ENCODE peak calls at places on chromosomes 7 and 10, in eight cellular contexts. T, C, E, W, D, M, Z and L are unnamed samples.

GRCh38 chr10:75035975-75036708 is 75.3 kb upstream of the SAMD8 start:
- DNase-seq in T (no peak), C (no peak), E (no peak), W (no peak), D (no peak), M (no peak), Z (no peak), L (no peak)

GRCh38 chr7:84524714-84525694 is 330.4 kb upstream of the SEMA3A start:
- DNase-seq in T (no peak), C (no peak), E (no peak), W (no peak), D (no peak), M (no peak), Z (peak), L (no peak)

GRCh38 chr7:31408120-31408729 is 67.7 kb upstream of the NEUROD6 start:
- DNase-seq in T (no peak), C (no peak), E (no peak), W (no peak), D (no peak), M (no peak), Z (peak), L (no peak)

GRCh38 chr7:51286392-51286791 is 30.2 kb downstream of the COBL start:
- DNase-seq in T (no peak), C (no peak), E (no peak), W (no peak), D (no peak), M (no peak), Z (no peak), L (no peak)

GRCh38 chr10:7969623-7970022 is 84.9 kb upstream of the GATA3 start:
- DNase-seq in T (no peak), C (no peak), E (no peak), W (no peak), D (no peak), M (no peak), Z (no peak), L (no peak)

GRCh38 chr10:127945335-127945734 is 38.4 kb downstream of the PTPRE start:
- DNase-seq in T (no peak), C (peak), E (no peak), W (no peak), D (no peak), M (no peak), Z (no peak), L (no peak)

GRCh38 chr7:129765352-129765751 is 153.8 kb downstream of the NRF1 start:
- DNase-seq in T (no peak), C (no peak), E (no peak), W (no peak), D (no peak), M (no peak), Z (no peak), L (no peak)

GRCh38 chr10:68955414-68955785 is 570 bp upstream of the DDX21 start:
- DNase-seq in T (no peak), C (peak), E (no peak), W (no peak), D (no peak), M (no peak), Z (no peak), L (peak)

GRCh38 chr7:76182225-76182965 is 19.3 kb upstream of the SRRM3 start:
- DNase-seq in T (no peak), C (no peak), E (no peak), W (no peak), D (no peak), M (no peak), Z (no peak), L (no peak)

GRCh38 chr7:47724335-47724982 is 142.5 kb upstream of the TNS3 start:
- DNase-seq in T (no peak), C (no peak), E (no peak), W (no peak), D (no peak), M (no peak), Z (peak), L (peak)

GRCh38 chr7:106356-106755 is 86.0 kb upstream of the FAM20C start:
- DNase-seq in T (no peak), C (no peak), E (no peak), W (no peak), D (no peak), M (no peak), Z (no peak), L (no peak)

DNA sequence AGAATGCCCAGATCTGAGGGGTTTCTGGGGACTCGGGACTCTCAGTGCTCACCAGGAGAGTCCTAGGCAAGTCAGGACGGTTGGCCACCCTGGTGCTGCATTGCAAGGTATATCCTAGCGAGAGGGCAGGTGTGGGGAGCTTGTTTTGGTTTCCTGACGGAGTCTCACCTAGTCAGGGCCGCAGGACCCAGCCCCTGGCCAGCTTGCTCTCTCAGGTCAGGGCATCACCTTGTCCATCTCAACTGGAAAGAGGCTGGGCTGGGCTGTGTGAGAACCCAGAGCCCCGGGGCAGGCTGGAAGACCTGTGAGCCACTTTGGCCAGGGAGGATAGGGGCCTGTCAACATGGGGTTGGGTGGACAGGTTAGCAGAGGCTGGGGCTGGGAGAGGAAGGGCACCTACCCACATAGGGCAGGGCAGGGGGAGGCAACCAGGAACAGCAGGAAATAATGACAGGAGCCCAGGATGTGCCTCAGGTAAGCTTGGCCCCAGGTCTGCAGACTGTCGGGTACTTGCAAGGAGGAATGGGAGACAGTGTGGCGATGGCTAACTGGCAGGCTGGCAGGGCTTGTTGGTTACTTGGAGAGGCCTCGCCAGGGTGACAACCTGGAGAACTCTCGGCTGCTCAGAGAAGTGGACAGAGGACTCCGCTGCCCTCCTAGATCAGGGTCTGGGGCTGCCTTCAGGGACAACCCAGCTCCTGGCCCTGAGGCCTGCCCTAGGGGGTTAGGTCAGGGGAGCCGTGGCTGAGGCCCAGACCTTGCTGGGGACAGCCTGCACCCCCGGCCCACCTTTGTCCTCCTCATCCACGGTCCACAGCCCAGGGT is 31.4 kb downstream of the DNAJB12 start:
- DNase-seq in T (no peak), C (no peak), E (no peak), W (no peak), D (no peak), M (no peak), Z (no peak), L (no peak)
- H3K4me3 ChIP-seq in T (no peak), C (no peak), E (no peak), W (no peak), D (no peak), M (no peak), Z (no peak), L (no peak)

GRCh38 chr7:6379881-6380280 is 67.9 kb downstream of the DAGLB start:
- DNase-seq in T (no peak), C (no peak), E (no peak), W (no peak), D (no peak), M (no peak), Z (no peak), L (no peak)
- H3K4me3 ChIP-seq in T (no peak), C (no peak), E (no peak), W (no peak), D (no peak), M (no peak), Z (no peak), L (no peak)

DNA sequence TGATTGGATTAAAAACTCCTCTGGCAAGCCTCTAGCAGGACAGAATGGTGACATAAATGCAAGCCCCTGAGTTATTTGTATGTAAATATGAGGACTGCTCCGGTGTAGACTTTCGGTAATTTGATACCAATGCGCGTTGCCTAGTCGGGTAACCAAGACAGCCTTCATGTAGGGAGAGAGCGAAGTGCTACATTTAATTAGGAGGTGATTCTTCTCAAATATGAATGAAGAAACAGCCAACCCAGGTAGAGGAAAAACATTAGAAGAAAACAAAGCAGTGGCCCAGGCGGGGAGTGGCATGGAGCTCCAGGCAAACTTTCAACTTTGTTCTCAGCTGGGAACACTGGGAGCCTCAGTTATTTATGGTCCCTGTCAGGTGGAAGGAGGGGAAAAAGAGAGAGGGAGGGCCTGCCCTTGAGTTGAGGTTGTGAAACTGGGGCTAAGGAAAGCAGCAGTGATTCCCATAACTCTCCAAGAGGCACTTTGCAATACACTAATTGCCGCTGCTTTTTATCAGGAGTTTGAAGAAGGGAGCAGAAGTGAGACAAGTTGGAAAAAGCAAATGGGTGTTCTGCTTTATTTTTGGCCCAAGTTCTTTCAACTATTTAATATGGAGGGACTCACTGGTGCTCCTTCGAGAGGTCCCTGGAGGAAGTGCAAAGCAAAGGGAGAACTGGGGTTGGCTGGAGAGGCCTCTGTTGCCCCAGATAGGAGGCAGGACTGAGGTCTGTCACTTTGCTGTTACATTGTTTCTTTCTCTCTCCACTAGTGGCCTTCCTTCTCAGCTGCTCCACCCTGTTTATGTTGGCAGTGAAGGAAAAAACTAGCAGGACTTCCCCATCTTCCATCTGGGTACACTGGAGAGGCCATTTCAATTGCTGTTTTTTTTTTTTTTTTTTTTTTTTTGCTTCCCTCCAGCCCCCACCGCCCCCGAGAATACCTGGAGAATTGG is 234.6 kb upstream of the CCDC6 start:
- DNase-seq in T (no peak), C (peak), E (no peak), W (no peak), D (peak), M (no peak), Z (peak), L (peak)
- H3K4me3 ChIP-seq in T (no peak), C (peak), E (no peak), W (no peak), D (peak), M (no peak), Z (peak), L (peak)

GRCh38 chr7:3259711-3260424 is 41.2 kb upstream of the SDK1 start:
- DNase-seq in T (no peak), C (no peak), E (no peak), W (no peak), D (no peak), M (no peak), Z (no peak), L (no peak)
- H3K4me3 ChIP-seq in T (no peak), C (peak), E (no peak), W (peak), D (peak), M (peak), Z (no peak), L (no peak)

GRCh38 chr7:16810112-16810511 is 5.3 kb upstream of the AGR2 start:
- DNase-seq in T (no peak), C (no peak), E (no peak), W (no peak), D (no peak), M (no peak), Z (no peak), L (no peak)

GRCh38 chr7:16801579-16801978 is 3.2 kb downstream of the AGR2 start:
- DNase-seq in T (no peak), C (no peak), E (no peak), W (no peak), D (no peak), M (no peak), Z (no peak), L (no peak)

GRCh38 chr7:16803881-16804673 is 722 bp downstream of the AGR2 start:
- DNase-seq in T (no peak), C (no peak), E (no peak), W (no peak), D (no peak), M (no peak), Z (peak), L (no peak)

GRCh38 chr7:16801111-16801542 is 3.7 kb downstream of the AGR2 start:
- DNase-seq in T (no peak), C (no peak), E (no peak), W (no peak), D (no peak), M (no peak), Z (peak), L (peak)

GRCh38 chr7:16804674-16805439 is at the start of gene AGR2:
- DNase-seq in T (no peak), C (peak), E (no peak), W (no peak), D (no peak), M (no peak), Z (peak), L (no peak)
- H3K4me3 ChIP-seq in T (no peak), C (peak), E (no peak), W (no peak), D (no peak), M (no peak), Z (peak), L (no peak)